ENCODE peak calls at places on chromosomes 12 and 14, in seven cellular contexts. A is MCF 10A, E is tibial nerve, L is ovary, X is neural crest cell, U is K562, V is Calu3. R is an unnamed sample.

GRCh38 chr12:85733984-85734383 is 102.2 kb downstream of the RASSF9 start:
- DNase-seq in V (no peak), X (no peak), L (no peak), A (no peak), U (no peak), E (no peak), R (no peak)

GRCh38 chr14:51877807-51878206 is 17.4 kb downstream of the GNG2 start:
- DNase-seq in U (no peak), L (no peak), A (no peak), V (no peak), X (no peak), E (no peak), R (no peak)

GRCh38 chr12:100279612-100280244 is 12.8 kb downstream of the SCYL2 start:
- DNase-seq in U (peak), L (no peak), A (no peak), X (peak), E (no peak), V (no peak), R (no peak)

GRCh38 chr14:74558655-74559054 is 53.4 kb downstream of the LTBP2 start:
- DNase-seq in U (no peak), V (no peak), A (no peak), X (no peak), L (no peak), E (no peak), R (no peak)

GRCh38 chr14:50318031-50318626 is 6.0 kb downstream of the DMAC2L start:
- DNase-seq in L (no peak), A (peak), X (no peak), V (no peak), E (no peak), U (no peak), R (no peak)

GRCh38 chr12:41189395-41190251 is 1.5 kb downstream of the PDZRN4 start:
- DNase-seq in V (peak), L (peak), E (peak), A (no peak), U (no peak), X (peak), R (no peak)

GRCh38 chr14:75453817-75454434 is 26.1 kb downstream of the JDP2 start:
- DNase-seq in X (no peak), V (no peak), U (peak), L (no peak), E (no peak), A (no peak), R (no peak)

GRCh38 chr14:64440494-64440893 is 24.8 kb upstream of the AKAP5 start:
- DNase-seq in A (no peak), V (no peak), X (no peak), U (no peak), L (no peak), E (no peak), R (no peak)

GRCh38 chr12:78034025-78034424 is 203.3 kb downstream of the NAV3 start:
- DNase-seq in L (no peak), V (no peak), U (no peak), A (peak), X (no peak), E (peak), R (no peak)

DNA sequence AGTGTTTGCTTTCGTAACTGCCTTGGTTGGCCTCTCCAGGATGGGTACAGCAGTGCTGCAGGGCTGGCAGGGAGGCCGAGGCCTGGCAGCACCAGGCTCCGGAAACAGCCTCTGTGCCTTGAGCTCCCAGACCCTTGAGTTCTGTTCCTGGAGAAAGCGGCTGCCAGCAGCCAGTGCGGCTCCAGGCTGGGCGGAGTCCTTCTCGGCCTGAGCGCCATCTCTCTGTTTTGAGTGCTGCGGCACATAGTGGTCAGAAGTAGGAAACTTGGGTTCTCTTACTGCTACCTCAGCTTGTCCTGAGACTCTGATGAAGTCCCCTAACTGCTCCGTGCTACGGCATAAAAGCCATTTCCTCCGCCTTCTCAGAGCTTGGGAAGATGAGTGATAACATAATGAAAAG is 65.9 kb downstream of the KCNA1 start:
- DNase-seq in L (no peak), U (peak), X (no peak), E (no peak), A (no peak), V (no peak), R (no peak)
- TF ChIP-seq CTCF in L (no peak), U (no peak), X (no peak), E (no peak), A (no peak), V (no peak), R (no peak)

GRCh38 chr12:48680861-48681260 is 1.2 kb downstream of the KANSL2 start:
- DNase-seq in E (no peak), U (no peak), X (no peak), V (no peak), A (no peak), L (no peak), R (no peak)
- TF ChIP-seq CTCF in E (no peak), U (no peak), X (no peak), V (no peak), A (no peak), L (no peak), R (no peak)

DNA sequence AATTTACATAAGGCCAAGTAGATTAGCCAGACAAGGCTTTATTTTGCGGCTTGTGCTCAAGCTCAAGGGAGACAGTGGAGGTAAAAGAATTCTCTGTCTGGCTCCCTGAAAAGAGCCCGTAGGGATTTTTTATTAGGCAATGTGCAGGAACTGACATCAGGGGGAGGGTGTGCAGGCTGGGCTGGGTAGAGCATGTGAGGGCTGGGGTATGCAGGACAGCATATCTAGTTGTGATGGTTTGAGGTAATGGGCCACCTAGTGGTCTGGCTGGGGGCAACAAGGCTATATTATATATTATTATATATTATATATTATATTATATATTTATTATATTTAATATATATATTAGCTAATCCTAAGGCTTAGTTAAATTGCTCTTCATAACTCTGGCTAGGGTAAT is 102.1 kb downstream of the TMEM117 start:
- DNase-seq in A (peak), U (peak), L (no peak), E (no peak), V (no peak), X (no peak), R (no peak)
- TF ChIP-seq CTCF in A (peak), U (no peak), L (no peak), E (no peak), V (peak), X (peak), R (peak)

GRCh38 chr12:119959435-119959834 is 29.6 kb upstream of the BICDL1 start:
- DNase-seq in E (no peak), L (no peak), A (no peak), V (no peak), X (no peak), U (no peak), R (no peak)
- TF ChIP-seq CTCF in E (no peak), L (no peak), A (no peak), V (no peak), X (no peak), U (no peak), R (no peak)

GRCh38 chr12:26614217-26614616 is 218.8 kb downstream of the ITPR2 start:
- DNase-seq in L (no peak), X (peak), U (peak), V (peak), A (peak), E (no peak), R (no peak)
- TF ChIP-seq CTCF in L (no peak), X (peak), U (peak), V (peak), A (peak), E (peak), R (peak)

GRCh38 chr14:95741781-95742180 is 27.9 kb upstream of the TCL1A start:
- DNase-seq in L (no peak), A (no peak), V (no peak), X (no peak), E (no peak), U (no peak), R (no peak)
- TF ChIP-seq CTCF in L (no peak), A (no peak), V (no peak), X (no peak), E (no peak), U (no peak), R (no peak)

GRCh38 chr14:72864712-72865365 is 29.1 kb downstream of the DPF3 start:
- DNase-seq in U (no peak), A (no peak), E (no peak), V (no peak), L (no peak), X (no peak), R (no peak)

GRCh38 chr14:72868500-72868899 is 25.4 kb downstream of the DPF3 start:
- DNase-seq in L (no peak), V (no peak), U (no peak), E (no peak), A (no peak), X (no peak), R (no peak)

GRCh38 chr14:72863216-72864006 is 30.5 kb downstream of the DPF3 start:
- DNase-seq in V (no peak), L (no peak), U (no peak), A (no peak), E (no peak), X (no peak), R (no peak)
- TF ChIP-seq CTCF in V (no peak), L (no peak), U (no peak), A (no peak), E (no peak), X (no peak), R (no peak)

GRCh38 chr12:106953352-106954260 is 2.1 kb upstream of the TMEM263 start:
- DNase-seq in V (no peak), X (no peak), L (no peak), E (no peak), U (no peak), A (peak), R (no peak)

GRCh38 chr12:106957617-106958016 is 1.9 kb downstream of the TMEM263 start:
- DNase-seq in U (no peak), E (no peak), V (no peak), A (no peak), X (no peak), L (no peak), R (no peak)

GRCh38 chr12:106954462-106955376 is 988 bp upstream of the TMEM263 start:
- DNase-seq in E (peak), A (no peak), X (peak), V (no peak), U (peak), L (peak), R (no peak)

GRCh38 chr12:106955377-106956047 is at the start of gene TMEM263:
- DNase-seq in X (peak), L (peak), E (peak), U (peak), A (peak), V (peak), R (peak)

DNA sequence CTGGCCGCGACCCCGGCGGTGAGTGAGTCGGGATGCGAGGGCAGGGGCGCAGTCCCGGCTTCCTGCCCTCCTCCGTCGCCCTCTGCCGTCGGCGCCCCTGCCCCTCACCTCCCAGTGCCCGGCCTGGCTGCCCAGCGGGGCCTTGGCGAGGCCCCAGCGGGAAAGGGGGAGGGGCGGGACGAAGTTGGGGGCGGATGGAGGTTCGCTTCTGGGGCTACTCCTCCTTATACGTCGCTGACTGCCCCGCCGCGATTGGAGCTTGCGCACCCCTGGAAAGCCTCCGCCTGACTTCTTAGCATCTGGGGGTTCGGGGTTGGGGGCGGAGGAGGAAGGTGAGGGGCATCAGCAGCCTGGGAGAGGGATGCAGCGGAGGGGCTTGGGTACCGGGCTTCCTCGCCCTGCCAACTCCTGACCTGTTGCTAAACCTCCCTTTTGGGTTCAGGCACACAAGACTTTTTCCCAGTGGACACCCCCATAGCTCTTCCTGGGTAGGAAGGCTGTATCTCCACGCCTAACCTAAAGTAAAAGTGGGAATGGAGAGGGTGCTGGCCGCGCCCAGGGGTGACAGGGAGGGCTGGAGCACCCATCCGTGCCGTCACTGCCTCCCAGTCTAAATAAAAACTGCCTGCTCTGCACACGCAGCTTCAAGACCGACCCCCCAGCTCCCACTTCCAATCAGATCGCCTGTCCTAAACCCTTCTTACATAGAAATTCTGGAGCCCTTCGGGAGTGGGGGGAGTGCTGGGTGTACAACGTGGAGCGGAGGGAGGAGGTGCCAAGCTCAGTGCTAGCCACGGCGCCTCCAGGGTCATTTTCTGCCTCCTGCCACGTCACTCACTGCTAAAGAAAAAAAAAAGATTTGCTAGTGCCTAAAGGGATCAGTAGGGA is 585 bp downstream of the TMEM263 start:
- DNase-seq in A (peak), X (peak), V (peak), U (peak), L (peak), E (peak), R (peak)
- TF ChIP-seq CTCF in A (no peak), X (no peak), V (no peak), U (no peak), L (no peak), E (no peak), R (no peak)

R was measured in mesothelial cell of epicardium.